ENCODE peak calls at places on chromosomes 11 and 22, in ten cellular contexts. L is LoVo; R is fibroblast of pulmonary artery; Q is aorta; V is stomach; I is cardiac fibroblast; G is PC-9; C is nephron progenitor cell; B is fibroblast of mammary gland; A is NK-92 treated with Interleukin-12 subunit alpha and Interleukin-12 subunit beta, amount 100 ng/mL, for 24 hours. Z is an unnamed sample.

GRCh38 chr11:113521737-113522517 is 46.7 kb upstream of the DRD2 start:
- DNase-seq in L (no peak), R (no peak), Q (no peak), V (no peak), I (no peak), G (no peak), C (no peak), B (no peak), A (no peak), Z (no peak)

GRCh38 chr11:76799061-76799804 is 16.1 kb downstream of the TSKU start:
- DNase-seq in L (peak), R (peak), Q (peak), V (peak), I (peak), G (no peak), C (peak), B (peak), A (peak), Z (peak)

GRCh38 chr22:40416267-40416570 is 45.8 kb downstream of the SGSM3 start:
- DNase-seq in L (no peak), R (no peak), Q (no peak), V (no peak), I (no peak), G (no peak), C (no peak), B (no peak), A (no peak), Z (no peak)

GRCh38 chr22:32354360-32355351 is 3.0 kb upstream of the RFPL3 start:
- DNase-seq in L (no peak), R (peak), Q (no peak), V (no peak), I (peak), G (peak), C (no peak), B (peak), A (no peak), Z (peak)

GRCh38 chr22:20803696-20804324 is 29.9 kb downstream of the SERPIND1 start:
- DNase-seq in L (no peak), R (peak), Q (no peak), V (peak), I (peak), G (no peak), C (peak), B (peak), A (no peak), Z (no peak)

GRCh38 chr11:69344570-69345145 is 50.7 kb downstream of the MYEOV start:
- DNase-seq in L (no peak), R (no peak), Q (no peak), V (no peak), I (no peak), G (no peak), C (no peak), B (no peak), A (no peak), Z (no peak)

GRCh38 chr11:73164803-73165542 is 22.9 kb upstream of the FCHSD2 start:
- DNase-seq in L (no peak), R (no peak), Q (no peak), V (no peak), I (no peak), G (no peak), C (no peak), B (no peak), A (no peak), Z (no peak)

GRCh38 chr22:38941488-38941987 is 15.9 kb upstream of the APOBEC3A start:
- DNase-seq in L (no peak), R (no peak), Q (peak), V (peak), I (no peak), G (no peak), C (no peak), B (peak), A (no peak), Z (peak)

GRCh38 chr11:95147364-95147905 is 57.8 kb downstream of the ENDOD1 start:
- DNase-seq in L (peak), R (peak), Q (no peak), V (no peak), I (peak), G (peak), C (no peak), B (peak), A (no peak), Z (peak)

GRCh38 chr22:22037740-22038139 is 55.2 kb upstream of the TOP3B start:
- DNase-seq in L (no peak), R (peak), Q (no peak), V (no peak), I (peak), G (no peak), C (no peak), B (peak), A (no peak), Z (peak)

GRCh38 chr11:130728185-130729160 is 187.8 kb downstream of the SNX19 start:
- DNase-seq in L (no peak), R (no peak), Q (no peak), V (no peak), I (no peak), G (no peak), C (no peak), B (no peak), A (no peak), Z (no peak)

GRCh38 chr22:25494774-25495173 is 69.7 kb upstream of the GRK3 start:
- DNase-seq in L (no peak), R (no peak), Q (no peak), V (no peak), I (no peak), G (no peak), C (no peak), B (no peak), A (no peak), Z (no peak)

GRCh38 chr11:23632293-23632692 is 772.0 kb upstream of the CCDC179 start:
- DNase-seq in L (no peak), R (no peak), Q (no peak), V (no peak), I (no peak), G (no peak), C (no peak), B (no peak), A (no peak), Z (no peak)

GRCh38 chr22:24233235-24233634 is 11.6 kb downstream of the GGT5 start:
- DNase-seq in L (no peak), R (no peak), Q (no peak), V (no peak), I (no peak), G (no peak), C (no peak), B (no peak), A (no peak), Z (no peak)

GRCh38 chr11:62410972-62411371 is 7.9 kb upstream of the SCGB1A1 start:
- DNase-seq in L (no peak), R (no peak), Q (no peak), V (no peak), I (no peak), G (no peak), C (no peak), B (no peak), A (no peak), Z (no peak)

GRCh38 chr11:17063171-17064002 is 14.1 kb downstream of the RPS13 start:
- DNase-seq in L (peak), R (peak), Q (no peak), V (peak), I (peak), G (no peak), C (peak), B (peak), A (peak), Z (peak)

GRCh38 chr11:116993599-116993998 is 104.6 kb downstream of the SIK3 start:
- DNase-seq in L (no peak), R (peak), Q (no peak), V (no peak), I (peak), G (no peak), C (no peak), B (peak), A (no peak), Z (no peak)

GRCh38 chr11:118797510-118797909 is 6.5 kb upstream of the DDX6 start:
- DNase-seq in L (no peak), R (no peak), Q (no peak), V (no peak), I (no peak), G (no peak), C (no peak), B (no peak), A (no peak), Z (no peak)

GRCh38 chr11:44775366-44776356 is 48.9 kb downstream of the TSPAN18 start:
- DNase-seq in L (peak), R (peak), Q (no peak), V (peak), I (peak), G (peak), C (peak), B (peak), A (peak), Z (peak)

GRCh38 chr11:22787565-22788162 is 41.9 kb downstream of the SVIP start:
- DNase-seq in L (peak), R (peak), Q (no peak), V (no peak), I (peak), G (no peak), C (peak), B (peak), A (no peak), Z (peak)

GRCh38 chr11:16148301-16148787 is 208.0 kb downstream of the SOX6 start:
- DNase-seq in L (no peak), R (peak), Q (no peak), V (no peak), I (peak), G (no peak), C (peak), B (no peak), A (no peak), Z (no peak)

GRCh38 chr22:21044931-21045584 is 688 bp upstream of the LRRC74B start:
- DNase-seq in L (no peak), R (peak), Q (peak), V (no peak), I (peak), G (no peak), C (peak), B (peak), A (no peak), Z (peak)